ENCODE peak calls at places on chromosomes 1 and 21, in five cellular contexts. C, G, D, R and H are unnamed samples.

GRCh38 chr1:91805343-91805801 is 80.6 kb downstream of the TGFBR3 start:
- DNase-seq in C (no peak), G (no peak), D (no peak), R (no peak), H (no peak)

GRCh38 chr1:91737650-91738049 is 148.3 kb downstream of the TGFBR3 start:
- DNase-seq in C (no peak), G (no peak), D (no peak), R (no peak), H (no peak)

GRCh38 chr1:19582318-19582717 is 61.8 kb upstream of the NBL1 start:
- DNase-seq in C (peak; percentile 83), G (peak; percentile 25), D (peak; percentile 18), R (peak; percentile 49), H (peak; percentile 41)

GRCh38 chr21:24395320-24395933 is 1211.9 kb downstream of the MRPL39 start:
- DNase-seq in C (no peak), G (no peak), D (no peak), R (no peak), H (no peak)

GRCh38 chr1:53449693-53450092 is 9.5 kb upstream of the DMRTB1 start:
- DNase-seq in C (no peak), G (no peak), D (no peak), R (no peak), H (no peak)

GRCh38 chr1:117928881-117929339 is 511 bp downstream of the GDAP2 start:
- DNase-seq in C (peak; percentile 73), G (peak; percentile 57), D (peak; percentile 53), R (peak; percentile 60), H (peak; percentile 67)

GRCh38 chr1:199859525-199859924 is 168.0 kb upstream of the NR5A2 start:
- DNase-seq in C (no peak), G (no peak), D (peak; percentile 97), R (peak; percentile 49), H (no peak)

GRCh38 chr1:225474986-225475820 is 47.4 kb upstream of the LBR start:
- DNase-seq in C (peak; percentile 63), G (peak; percentile 64), D (peak; percentile 64), R (peak; percentile 48), H (peak; percentile 51)

GRCh38 chr1:67618285-67619018 is 66.5 kb upstream of the GADD45A start:
- DNase-seq in C (no peak), G (peak; percentile 63), D (no peak), R (no peak), H (no peak)

GRCh38 chr1:82788660-82789059 is 987.9 kb downstream of the ADGRL2 start:
- DNase-seq in C (no peak), G (no peak), D (no peak), R (no peak), H (no peak)

GRCh38 chr1:55623339-55623738 is 408.2 kb upstream of the USP24 start:
- DNase-seq in C (no peak), G (peak; percentile 30), D (no peak), R (no peak), H (no peak)

GRCh38 chr1:76268341-76268740 is 193.8 kb downstream of the ST6GALNAC3 start:
- DNase-seq in C (no peak), G (no peak), D (no peak), R (no peak), H (no peak)